ENCODE peak calls at places on chromosomes 5 and 9, in four cellular contexts. J is WTC11, U is HepG2, N is K562. F is an unnamed sample.

GRCh38 chr5:134846641-134846960 is 833 bp downstream of the C5orf24 start:
- DNase-seq in N (peak; percentile 31), U (peak; percentile 25), J (no peak), F (no peak)

GRCh38 chr5:137448868-137449267 is 50.3 kb downstream of the SPOCK1 start:
- DNase-seq in U (no peak), J (no peak), N (no peak), F (no peak)

GRCh38 chr5:142611154-142611553 is 74.7 kb downstream of the FGF1 start:
- DNase-seq in U (peak; percentile 48), J (peak; percentile 85), N (peak; percentile 56), F (peak; percentile 75)

GRCh38 chr9:96660693-96661248 is 5.7 kb upstream of the PRXL2C start:
- DNase-seq in J (no peak), N (no peak), U (peak; percentile 87), F (no peak)

GRCh38 chr5:107621089-107621488 is 49.6 kb downstream of the EFNA5 start:
- DNase-seq in J (no peak), U (no peak), N (no peak), F (no peak)

GRCh38 chr5:38607396-38607795 is 51.0 kb upstream of the LIFR start:
- DNase-seq in J (no peak), N (peak; percentile 63), U (no peak), F (no peak)

GRCh38 chr9:121122450-121123032 is 47.8 kb downstream of the CNTRL start:
- DNase-seq in N (no peak), U (no peak), J (no peak), F (no peak)

GRCh38 chr9:104810421-104811339 is 46.8 kb downstream of the NIPSNAP3B start:
- DNase-seq in N (no peak), U (no peak), J (peak; percentile 15), F (peak; percentile 26)

GRCh38 chr9:105233836-105234235 is 10.6 kb upstream of the SLC44A1 start:
- DNase-seq in N (no peak), U (no peak), J (no peak), F (no peak)

GRCh38 chr9:6687180-6687579 is 41.7 kb upstream of the GLDC start:
- DNase-seq in J (no peak), N (no peak), U (no peak), F (no peak)

GRCh38 chr5:52665544-52665943 is 122.2 kb upstream of the ITGA1 start:
- DNase-seq in U (no peak), N (no peak), J (no peak), F (no peak)

GRCh38 chr9:35482071-35482470 is 7.8 kb upstream of the RUSC2 start:
- DNase-seq in N (no peak), J (no peak), U (no peak), F (no peak)

GRCh38 chr9:93130861-93131481 is 3.1 kb downstream of the NINJ1 start:
- DNase-seq in J (no peak), U (no peak), N (no peak), F (no peak)

GRCh38 chr5:109958082-109958481 is 268.4 kb downstream of the MAN2A1 start:
- DNase-seq in J (no peak), N (no peak), U (no peak), F (no peak)

GRCh38 chr5:18699681-18700080 is 1065.4 kb downstream of the TAF11L14 start:
- DNase-seq in N (no peak), U (no peak), J (no peak), F (no peak)

GRCh38 chr9:72150653-72151052 is 1.4 kb downstream of the GDA start:
- DNase-seq in J (no peak), U (no peak), N (no peak), F (no peak)
- TF ChIP-seq ELF4 in J (no peak), U (no peak), N (no peak), F (no peak)

DNA sequence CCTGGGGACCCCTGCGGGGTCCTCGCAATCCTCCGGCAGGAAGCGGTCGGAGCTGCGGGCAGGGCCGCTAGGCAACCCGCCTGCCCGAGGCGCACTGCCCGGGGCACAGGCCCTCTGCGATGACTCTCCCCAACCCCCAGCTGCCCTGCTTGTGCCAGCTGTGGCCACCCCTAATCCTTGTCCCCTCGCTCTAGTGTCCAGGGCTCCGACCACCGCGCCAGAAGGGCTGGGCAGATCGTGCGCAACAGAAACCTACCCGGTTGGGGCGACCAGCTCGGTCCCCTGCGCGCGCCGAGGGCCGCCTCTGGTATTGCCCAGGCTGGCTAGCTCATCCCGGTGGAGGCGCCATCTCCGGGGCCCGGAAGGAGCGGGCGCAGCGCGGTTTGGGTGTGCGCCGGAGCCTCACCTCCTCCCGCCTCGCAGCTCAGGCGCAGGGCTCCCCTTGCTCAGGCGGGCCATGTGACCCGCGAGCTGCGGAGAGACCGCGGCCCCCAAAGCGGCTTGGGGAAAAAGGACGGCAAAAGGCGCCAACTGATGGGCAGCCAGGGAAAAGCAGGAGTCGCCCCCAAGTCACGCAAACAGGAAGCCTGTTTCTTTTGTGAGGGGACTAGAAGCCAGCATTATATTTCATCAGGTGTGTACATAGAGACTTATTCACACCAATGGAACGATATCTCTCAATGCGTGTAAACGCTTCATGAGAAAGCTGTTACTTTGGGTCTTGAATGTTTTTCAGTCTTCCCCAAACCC is 46.8 kb upstream of the RNF20 start:
- DNase-seq in N (peak; percentile 46), U (no peak), J (peak; percentile 82), F (peak; percentile 54)
- TF ChIP-seq SP1 in N (no peak), U (no peak), J (peak; percentile 68), F (no peak)

DNA sequence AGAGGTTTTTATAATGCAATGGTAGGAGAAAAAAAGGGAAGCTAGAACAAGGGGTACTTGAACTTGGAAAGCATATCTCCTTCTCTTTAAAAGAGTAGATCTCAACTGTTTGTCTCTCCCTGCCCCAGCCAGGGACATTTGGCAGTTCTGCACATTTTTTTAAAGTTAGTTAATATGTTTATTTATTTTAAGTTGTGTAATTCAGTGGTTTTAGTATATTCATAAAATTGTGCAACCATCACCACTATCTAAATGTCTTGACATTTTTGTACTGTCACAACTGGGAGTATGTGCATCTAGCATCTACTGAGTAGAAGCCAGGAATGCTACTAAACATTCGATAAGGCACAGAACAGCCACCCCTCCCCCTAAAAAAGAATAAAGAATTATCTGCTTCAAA is 103.5 kb upstream of the DPYSL3 start:
- DNase-seq in J (no peak), U (no peak), N (no peak), F (no peak)
- TF ChIP-seq ELF4 in J (no peak), U (no peak), N (no peak), F (no peak)

DNA sequence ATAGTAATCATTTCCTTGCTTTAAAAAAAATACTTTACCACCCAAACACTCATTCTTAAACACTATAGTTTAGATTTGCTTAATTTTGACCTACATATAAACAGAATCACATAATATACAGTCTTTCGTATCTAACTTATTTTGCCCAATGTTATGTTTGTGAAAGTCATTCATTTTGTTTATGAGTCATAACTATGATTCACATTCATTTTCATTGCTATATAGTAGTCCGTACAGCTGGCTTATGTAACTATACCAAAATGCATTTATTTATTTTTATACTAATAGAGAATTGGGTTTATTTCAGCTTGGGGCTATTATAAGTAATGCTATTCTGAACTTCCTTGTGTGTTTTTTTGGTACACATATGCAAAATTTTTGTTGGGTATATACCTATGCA is 33.9 kb upstream of the FOXI1 start:
- DNase-seq in U (no peak), N (no peak), J (no peak), F (no peak)
- TF ChIP-seq SP1 in U (no peak), N (no peak), J (no peak), F (no peak)

GRCh38 chr5:139658501-139658927 is 10.4 kb downstream of the CXXC5 start:
- DNase-seq in J (no peak), N (no peak), U (no peak), F (no peak)
- TF ChIP-seq ELF4 in J (no peak), N (no peak), U (no peak), F (no peak)

GRCh38 chr5:32520995-32521394 is 64.4 kb upstream of the SUB1 start:
- DNase-seq in U (no peak), J (no peak), N (no peak), F (no peak)

GRCh38 chr5:32520326-32520725 is 65.0 kb upstream of the SUB1 start:
- DNase-seq in J (no peak), U (no peak), N (no peak), F (no peak)

GRCh38 chr5:32519508-32519907 is 65.8 kb upstream of the SUB1 start:
- DNase-seq in J (no peak), N (no peak), U (no peak), F (no peak)

GRCh38 chr5:32523625-32524024 is 61.7 kb upstream of the SUB1 start:
- DNase-seq in N (no peak), U (peak; percentile 43), J (peak; percentile 15), F (no peak)

GRCh38 chr5:32522429-32523143 is 62.8 kb upstream of the SUB1 start:
- DNase-seq in N (no peak), U (no peak), J (no peak), F (no peak)
- TF ChIP-seq SP1 in N (no peak), U (no peak), J (no peak), F (no peak)